ENCODE peak calls at places on chromosomes 5 and 9, in nine cellular contexts. One of them, this sample, is unnamed.
A peak's percentile ranks its signal among the peaks of the same experiment; 100 is the strongest.

GRCh38 chr9:127987103-127987614 is 6.4 kb upstream of the EEIG1 start:
- DNase-seq in right lobe of liver: peak; percentile 97
- DNase-seq in prostate gland: no peak
- DNase-seq in naive thymus-derived CD4-positive, alpha-beta T cell: no peak
- DNase-seq in CD8-positive, alpha-beta T cell: no peak
- DNase-seq in Karpas-422: no peak
- DNase-seq in suprapubic skin: no peak
- DNase-seq in thoracic aorta: no peak
- DNase-seq in stomach: peak; percentile 92
- DNase-seq in this sample: peak; percentile 57

GRCh38 chr5:26569241-26569928 is 469.0 kb downstream of the CDH9 start:
- DNase-seq in right lobe of liver: peak; percentile 36
- DNase-seq in prostate gland: no peak
- DNase-seq in naive thymus-derived CD4-positive, alpha-beta T cell: no peak
- DNase-seq in CD8-positive, alpha-beta T cell: no peak
- DNase-seq in Karpas-422: no peak
- DNase-seq in suprapubic skin: no peak
- DNase-seq in thoracic aorta: no peak
- DNase-seq in stomach: no peak
- DNase-seq in this sample: no peak

GRCh38 chr5:149959406-149960236 is 937 bp upstream of the SLC26A2 start:
- DNase-seq in right lobe of liver: no peak
- DNase-seq in prostate gland: no peak
- DNase-seq in naive thymus-derived CD4-positive, alpha-beta T cell: peak; percentile 76
- DNase-seq in CD8-positive, alpha-beta T cell: peak; percentile 48
- DNase-seq in Karpas-422: peak; percentile 68
- DNase-seq in suprapubic skin: no peak
- DNase-seq in thoracic aorta: no peak
- DNase-seq in stomach: no peak
- DNase-seq in this sample: no peak

GRCh38 chr5:136070486-136071285 is 41.9 kb downstream of the TGFBI start:
- DNase-seq in right lobe of liver: peak; percentile 31
- DNase-seq in prostate gland: no peak
- DNase-seq in naive thymus-derived CD4-positive, alpha-beta T cell: no peak
- DNase-seq in CD8-positive, alpha-beta T cell: peak; percentile 39
- DNase-seq in Karpas-422: no peak
- DNase-seq in suprapubic skin: peak; percentile 57
- DNase-seq in thoracic aorta: no peak
- DNase-seq in stomach: no peak
- DNase-seq in this sample: no peak

GRCh38 chr9:136754626-136755284 is 3.3 kb downstream of the LCN8 start:
- DNase-seq in right lobe of liver: no peak
- DNase-seq in prostate gland: no peak
- DNase-seq in naive thymus-derived CD4-positive, alpha-beta T cell: no peak
- DNase-seq in CD8-positive, alpha-beta T cell: no peak
- DNase-seq in Karpas-422: no peak
- DNase-seq in suprapubic skin: no peak
- DNase-seq in thoracic aorta: no peak
- DNase-seq in stomach: no peak
- DNase-seq in this sample: no peak

GRCh38 chr5:154868702-154869101 is 10.3 kb downstream of the CNOT8 start:
- DNase-seq in right lobe of liver: no peak
- DNase-seq in prostate gland: no peak
- DNase-seq in naive thymus-derived CD4-positive, alpha-beta T cell: no peak
- DNase-seq in CD8-positive, alpha-beta T cell: no peak
- DNase-seq in Karpas-422: no peak
- DNase-seq in suprapubic skin: no peak
- DNase-seq in thoracic aorta: no peak
- DNase-seq in stomach: no peak
- DNase-seq in this sample: no peak

GRCh38 chr5:17157294-17157693 is 60.1 kb upstream of the BASP1 start:
- DNase-seq in right lobe of liver: no peak
- DNase-seq in prostate gland: no peak
- DNase-seq in naive thymus-derived CD4-positive, alpha-beta T cell: no peak
- DNase-seq in CD8-positive, alpha-beta T cell: no peak
- DNase-seq in Karpas-422: no peak
- DNase-seq in suprapubic skin: no peak
- DNase-seq in thoracic aorta: no peak
- DNase-seq in stomach: no peak
- DNase-seq in this sample: no peak

GRCh38 chr9:16721972-16722371 is 148.5 kb downstream of the BNC2 start:
- DNase-seq in right lobe of liver: no peak
- DNase-seq in prostate gland: peak; percentile 14
- DNase-seq in naive thymus-derived CD4-positive, alpha-beta T cell: no peak
- DNase-seq in CD8-positive, alpha-beta T cell: no peak
- DNase-seq in Karpas-422: no peak
- DNase-seq in suprapubic skin: no peak
- DNase-seq in thoracic aorta: peak; percentile 34
- DNase-seq in stomach: no peak
- DNase-seq in this sample: no peak

GRCh38 chr5:1437876-1438559 is 7.2 kb downstream of the SLC6A3 start:
- DNase-seq in right lobe of liver: no peak
- DNase-seq in prostate gland: no peak
- DNase-seq in naive thymus-derived CD4-positive, alpha-beta T cell: no peak
- DNase-seq in CD8-positive, alpha-beta T cell: peak; percentile 27
- DNase-seq in Karpas-422: no peak
- DNase-seq in suprapubic skin: peak; percentile 75
- DNase-seq in thoracic aorta: no peak
- DNase-seq in stomach: no peak
- DNase-seq in this sample: no peak

GRCh38 chr9:87148391-87149237 is 201.3 kb upstream of the GAS1 start:
- DNase-seq in right lobe of liver: peak; percentile 61
- DNase-seq in prostate gland: peak; percentile 43
- DNase-seq in naive thymus-derived CD4-positive, alpha-beta T cell: no peak
- DNase-seq in CD8-positive, alpha-beta T cell: no peak
- DNase-seq in Karpas-422: no peak
- DNase-seq in suprapubic skin: peak; percentile 91
- DNase-seq in thoracic aorta: peak; percentile 74
- DNase-seq in stomach: peak; percentile 74
- DNase-seq in this sample: peak; percentile 65

GRCh38 chr9:34993502-34994428 is 4.2 kb downstream of the DNAJB5 start:
- DNase-seq in right lobe of liver: no peak
- DNase-seq in prostate gland: no peak
- DNase-seq in naive thymus-derived CD4-positive, alpha-beta T cell: no peak
- DNase-seq in CD8-positive, alpha-beta T cell: no peak
- DNase-seq in Karpas-422: no peak
- DNase-seq in suprapubic skin: peak; percentile 80
- DNase-seq in thoracic aorta: peak; percentile 82
- DNase-seq in stomach: peak; percentile 35
- DNase-seq in this sample: peak; percentile 56

GRCh38 chr9:105283795-105284194 is 39.3 kb downstream of the SLC44A1 start:
- DNase-seq in right lobe of liver: no peak
- DNase-seq in prostate gland: no peak
- DNase-seq in naive thymus-derived CD4-positive, alpha-beta T cell: no peak
- DNase-seq in CD8-positive, alpha-beta T cell: no peak
- DNase-seq in Karpas-422: no peak
- DNase-seq in suprapubic skin: no peak
- DNase-seq in thoracic aorta: no peak
- DNase-seq in stomach: no peak
- DNase-seq in this sample: no peak

GRCh38 chr5:115773010-115773580 is 43.4 kb downstream of the CDO1 start:
- DNase-seq in right lobe of liver: no peak
- DNase-seq in prostate gland: no peak
- DNase-seq in naive thymus-derived CD4-positive, alpha-beta T cell: no peak
- DNase-seq in CD8-positive, alpha-beta T cell: no peak
- DNase-seq in Karpas-422: no peak
- DNase-seq in suprapubic skin: no peak
- DNase-seq in thoracic aorta: no peak
- DNase-seq in stomach: no peak
- DNase-seq in this sample: no peak

GRCh38 chr5:155260798-155261197 is 247.2 kb downstream of the KIF4B start:
- DNase-seq in right lobe of liver: no peak
- DNase-seq in prostate gland: no peak
- DNase-seq in naive thymus-derived CD4-positive, alpha-beta T cell: no peak
- DNase-seq in CD8-positive, alpha-beta T cell: no peak
- DNase-seq in Karpas-422: peak; percentile 72
- DNase-seq in suprapubic skin: no peak
- DNase-seq in thoracic aorta: no peak
- DNase-seq in stomach: no peak
- DNase-seq in this sample: no peak

GRCh38 chr5:67619235-67619634 is 422.6 kb upstream of the CD180 start:
- DNase-seq in right lobe of liver: no peak
- DNase-seq in prostate gland: no peak
- DNase-seq in naive thymus-derived CD4-positive, alpha-beta T cell: no peak
- DNase-seq in CD8-positive, alpha-beta T cell: no peak
- DNase-seq in Karpas-422: no peak
- DNase-seq in suprapubic skin: no peak
- DNase-seq in thoracic aorta: no peak
- DNase-seq in stomach: no peak
- DNase-seq in this sample: no peak

GRCh38 chr9:123431581-123431980 is 75.6 kb downstream of the CRB2 start:
- DNase-seq in right lobe of liver: no peak
- DNase-seq in prostate gland: no peak
- DNase-seq in naive thymus-derived CD4-positive, alpha-beta T cell: no peak
- DNase-seq in CD8-positive, alpha-beta T cell: no peak
- DNase-seq in Karpas-422: no peak
- DNase-seq in suprapubic skin: no peak
- DNase-seq in thoracic aorta: no peak
- DNase-seq in stomach: no peak
- DNase-seq in this sample: no peak

GRCh38 chr5:142888469-142889085 is 118.4 kb downstream of the ARHGAP26 start:
- DNase-seq in right lobe of liver: no peak
- DNase-seq in prostate gland: no peak
- DNase-seq in naive thymus-derived CD4-positive, alpha-beta T cell: no peak
- DNase-seq in CD8-positive, alpha-beta T cell: no peak
- DNase-seq in Karpas-422: peak; percentile 55
- DNase-seq in suprapubic skin: no peak
- DNase-seq in thoracic aorta: no peak
- DNase-seq in stomach: no peak
- DNase-seq in this sample: no peak

GRCh38 chr5:122896598-122897282 is 51.3 kb downstream of the SNX24 start:
- DNase-seq in right lobe of liver: no peak
- DNase-seq in prostate gland: no peak
- DNase-seq in naive thymus-derived CD4-positive, alpha-beta T cell: no peak
- DNase-seq in CD8-positive, alpha-beta T cell: no peak
- DNase-seq in Karpas-422: peak; percentile 48
- DNase-seq in suprapubic skin: no peak
- DNase-seq in thoracic aorta: no peak
- DNase-seq in stomach: no peak
- DNase-seq in this sample: no peak

GRCh38 chr9:109323771-109324170 is 2.9 kb upstream of the EPB41L4B start:
- DNase-seq in right lobe of liver: no peak
- DNase-seq in prostate gland: no peak
- DNase-seq in naive thymus-derived CD4-positive, alpha-beta T cell: no peak
- DNase-seq in CD8-positive, alpha-beta T cell: no peak
- DNase-seq in Karpas-422: no peak
- DNase-seq in suprapubic skin: no peak
- DNase-seq in thoracic aorta: no peak
- DNase-seq in stomach: no peak
- DNase-seq in this sample: no peak

GRCh38 chr9:109331353-109331752 is 10.5 kb upstream of the EPB41L4B start:
- DNase-seq in right lobe of liver: peak; percentile 59
- DNase-seq in prostate gland: peak; percentile 97
- DNase-seq in naive thymus-derived CD4-positive, alpha-beta T cell: no peak
- DNase-seq in CD8-positive, alpha-beta T cell: no peak
- DNase-seq in Karpas-422: no peak
- DNase-seq in suprapubic skin: no peak
- DNase-seq in thoracic aorta: no peak
- DNase-seq in stomach: peak; percentile 96
- DNase-seq in this sample: no peak

GRCh38 chr9:109335121-109335520 is 14.3 kb upstream of the EPB41L4B start:
- DNase-seq in right lobe of liver: no peak
- DNase-seq in prostate gland: no peak
- DNase-seq in naive thymus-derived CD4-positive, alpha-beta T cell: no peak
- DNase-seq in CD8-positive, alpha-beta T cell: no peak
- DNase-seq in Karpas-422: no peak
- DNase-seq in suprapubic skin: no peak
- DNase-seq in thoracic aorta: no peak
- DNase-seq in stomach: no peak
- DNase-seq in this sample: no peak

GRCh38 chr9:109325089-109325488 is 4.2 kb upstream of the EPB41L4B start:
- DNase-seq in right lobe of liver: no peak
- DNase-seq in prostate gland: no peak
- DNase-seq in naive thymus-derived CD4-positive, alpha-beta T cell: no peak
- DNase-seq in CD8-positive, alpha-beta T cell: no peak
- DNase-seq in Karpas-422: no peak
- DNase-seq in suprapubic skin: no peak
- DNase-seq in thoracic aorta: no peak
- DNase-seq in stomach: no peak
- DNase-seq in this sample: no peak

GRCh38 chr9:109329274-109330258 is 8.7 kb upstream of the EPB41L4B start:
- DNase-seq in right lobe of liver: no peak
- DNase-seq in prostate gland: peak; percentile 82
- DNase-seq in naive thymus-derived CD4-positive, alpha-beta T cell: no peak
- DNase-seq in CD8-positive, alpha-beta T cell: no peak
- DNase-seq in Karpas-422: no peak
- DNase-seq in suprapubic skin: peak; percentile 87
- DNase-seq in thoracic aorta: peak; percentile 24
- DNase-seq in stomach: peak; percentile 88
- DNase-seq in this sample: peak; percentile 85
- H3K27ac ChIP-seq in right lobe of liver: no peak overlapping the region
- H3K27ac ChIP-seq in prostate gland: peak overlapping the region; percentile 92
- H3K27ac ChIP-seq in naive thymus-derived CD4-positive, alpha-beta T cell: no peak overlapping the region
- H3K27ac ChIP-seq in CD8-positive, alpha-beta T cell: no peak overlapping the region
- H3K27ac ChIP-seq in Karpas-422: no peak overlapping the region
- H3K27ac ChIP-seq in suprapubic skin: peak overlapping the region; percentile 92
- H3K27ac ChIP-seq in thoracic aorta: peak overlapping the region; percentile 46
- H3K27ac ChIP-seq in stomach: peak overlapping the region; percentile 88
- H3K27ac ChIP-seq in this sample: peak overlapping the region; percentile 80

GRCh38 chr5:109767184-109767995 is 77.7 kb downstream of the MAN2A1 start:
- DNase-seq in right lobe of liver: no peak
- DNase-seq in prostate gland: no peak
- DNase-seq in naive thymus-derived CD4-positive, alpha-beta T cell: no peak
- DNase-seq in CD8-positive, alpha-beta T cell: no peak
- DNase-seq in Karpas-422: no peak
- DNase-seq in suprapubic skin: no peak
- DNase-seq in thoracic aorta: no peak
- DNase-seq in stomach: no peak
- DNase-seq in this sample: no peak
- H3K27ac ChIP-seq in right lobe of liver: no peak overlapping the region
- H3K27ac ChIP-seq in prostate gland: no peak overlapping the region
- H3K27ac ChIP-seq in naive thymus-derived CD4-positive, alpha-beta T cell: no peak overlapping the region
- H3K27ac ChIP-seq in CD8-positive, alpha-beta T cell: no peak overlapping the region
- H3K27ac ChIP-seq in Karpas-422: no peak overlapping the region
- H3K27ac ChIP-seq in suprapubic skin: no peak overlapping the region
- H3K27ac ChIP-seq in thoracic aorta: no peak overlapping the region
- H3K27ac ChIP-seq in stomach: no peak overlapping the region
- H3K27ac ChIP-seq in this sample: no peak overlapping the region

DNA sequence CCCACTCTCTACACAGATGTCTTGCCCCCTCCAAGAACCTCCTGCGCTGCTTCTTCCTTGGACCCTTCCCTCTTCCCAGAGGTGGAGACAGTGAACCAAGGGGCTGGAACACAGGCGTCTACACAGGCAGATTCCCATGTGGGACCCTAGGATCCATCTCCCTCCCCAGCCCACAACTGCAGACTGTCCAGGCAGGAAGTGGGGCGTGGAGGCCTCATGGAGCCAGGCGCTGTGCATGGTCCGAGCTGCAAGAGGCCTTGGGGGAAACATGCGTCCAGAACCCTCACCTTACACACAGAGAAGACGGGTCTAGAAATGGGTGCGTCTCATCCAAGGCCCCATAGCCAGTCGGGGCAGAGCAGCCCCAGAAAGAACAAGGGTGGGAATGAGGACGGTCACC is 117.5 kb downstream of the VAV2 start:
- DNase-seq in right lobe of liver: no peak
- DNase-seq in prostate gland: no peak
- DNase-seq in naive thymus-derived CD4-positive, alpha-beta T cell: no peak
- DNase-seq in CD8-positive, alpha-beta T cell: no peak
- DNase-seq in Karpas-422: no peak
- DNase-seq in suprapubic skin: no peak
- DNase-seq in thoracic aorta: no peak
- DNase-seq in stomach: no peak
- DNase-seq in this sample: no peak
- H3K27ac ChIP-seq in right lobe of liver: no peak overlapping the region
- H3K27ac ChIP-seq in prostate gland: no peak overlapping the region
- H3K27ac ChIP-seq in naive thymus-derived CD4-positive, alpha-beta T cell: no peak overlapping the region
- H3K27ac ChIP-seq in CD8-positive, alpha-beta T cell: no peak overlapping the region
- H3K27ac ChIP-seq in Karpas-422: no peak overlapping the region
- H3K27ac ChIP-seq in suprapubic skin: no peak overlapping the region
- H3K27ac ChIP-seq in thoracic aorta: no peak overlapping the region
- H3K27ac ChIP-seq in stomach: no peak overlapping the region
- H3K27ac ChIP-seq in this sample: no peak overlapping the region

GRCh38 chr5:81631124-81631523 is 119.8 kb downstream of the SSBP2 start:
- DNase-seq in right lobe of liver: no peak
- DNase-seq in prostate gland: no peak
- DNase-seq in naive thymus-derived CD4-positive, alpha-beta T cell: no peak
- DNase-seq in CD8-positive, alpha-beta T cell: peak; percentile 50
- DNase-seq in Karpas-422: no peak
- DNase-seq in suprapubic skin: no peak
- DNase-seq in thoracic aorta: no peak
- DNase-seq in stomach: no peak
- DNase-seq in this sample: peak; percentile 17
- H3K27ac ChIP-seq in right lobe of liver: no peak overlapping the region
- H3K27ac ChIP-seq in prostate gland: no peak overlapping the region
- H3K27ac ChIP-seq in naive thymus-derived CD4-positive, alpha-beta T cell: no peak overlapping the region
- H3K27ac ChIP-seq in CD8-positive, alpha-beta T cell: no peak overlapping the region
- H3K27ac ChIP-seq in Karpas-422: no peak overlapping the region
- H3K27ac ChIP-seq in suprapubic skin: no peak overlapping the region
- H3K27ac ChIP-seq in thoracic aorta: no peak overlapping the region
- H3K27ac ChIP-seq in stomach: no peak overlapping the region
- H3K27ac ChIP-seq in this sample: no peak overlapping the region